ENCODE peak calls at places on chromosome 6, in six cellular contexts. M, X, O, S, B and V are unnamed samples.

GRCh38 chr6:22036267-22036666 is 260.6 kb downstream of the PRL start:
- DNase-seq in M (no peak), X (no peak), O (peak; percentile 74), S (no peak), B (no peak), V (peak; percentile 18)

GRCh38 chr6:132060591-132060990 is 109.4 kb upstream of the CCN2 start:
- DNase-seq in M (no peak), X (peak; percentile 86), O (peak; percentile 60), S (no peak), B (no peak), V (no peak)

GRCh38 chr6:139605350-139605749 is 230.9 kb upstream of the CITED2 start:
- DNase-seq in M (no peak), X (peak; percentile 72), O (peak; percentile 48), S (no peak), B (no peak), V (no peak)

GRCh38 chr6:29651413-29652197 is 5.3 kb upstream of the MOG start:
- DNase-seq in M (no peak), X (no peak), O (no peak), S (no peak), B (no peak), V (no peak)

GRCh38 chr6:16721977-16722376 is 39.3 kb downstream of the ATXN1 start:
- DNase-seq in M (no peak), X (no peak), O (peak; percentile 80), S (no peak), B (no peak), V (no peak)

GRCh38 chr6:49342410-49342809 is 120.6 kb downstream of the MMUT start:
- DNase-seq in M (no peak), X (no peak), O (no peak), S (no peak), B (no peak), V (no peak)

GRCh38 chr6:39835856-39836442 is 43.8 kb downstream of the DAAM2 start:
- DNase-seq in M (no peak), X (peak; percentile 33), O (no peak), S (no peak), B (peak; percentile 29), V (no peak)

GRCh38 chr6:14596410-14596809 is 478.8 kb downstream of the CD83 start:
- DNase-seq in M (no peak), X (peak; percentile 83), O (peak; percentile 93), S (no peak), B (peak; percentile 3), V (no peak)

GRCh38 chr6:109867970-109868358 is 110.1 kb upstream of the GPR6 start:
- DNase-seq in M (no peak), X (no peak), O (no peak), S (no peak), B (peak; percentile 71), V (no peak)

GRCh38 chr6:116954335-116954734 is 77.3 kb downstream of the RFX6 start:
- DNase-seq in M (no peak), X (no peak), O (no peak), S (no peak), B (no peak), V (no peak)

GRCh38 chr6:52388790-52389189 is 26.8 kb downstream of the PAQR8 start:
- DNase-seq in M (no peak), X (no peak), O (no peak), S (no peak), B (no peak), V (no peak)

GRCh38 chr6:106087548-106088325 is 1.6 kb downstream of the PRDM1 start:
- DNase-seq in M (no peak), X (peak; percentile 37), O (peak; percentile 60), S (no peak), B (no peak), V (no peak)

GRCh38 chr6:106085687-106085983 is 501 bp upstream of the PRDM1 start:
- DNase-seq in M (no peak), X (no peak), O (no peak), S (no peak), B (no peak), V (no peak)

GRCh38 chr6:106085984-106086832 is at the start of gene PRDM1:
- DNase-seq in M (peak; percentile 56), X (no peak), O (peak; percentile 96), S (peak; percentile 92), B (no peak), V (peak; percentile 84)

GRCh38 chr6:106092279-106092678 is 6.1 kb downstream of the PRDM1 start:
- DNase-seq in M (no peak), X (no peak), O (no peak), S (no peak), B (no peak), V (no peak)

DNA sequence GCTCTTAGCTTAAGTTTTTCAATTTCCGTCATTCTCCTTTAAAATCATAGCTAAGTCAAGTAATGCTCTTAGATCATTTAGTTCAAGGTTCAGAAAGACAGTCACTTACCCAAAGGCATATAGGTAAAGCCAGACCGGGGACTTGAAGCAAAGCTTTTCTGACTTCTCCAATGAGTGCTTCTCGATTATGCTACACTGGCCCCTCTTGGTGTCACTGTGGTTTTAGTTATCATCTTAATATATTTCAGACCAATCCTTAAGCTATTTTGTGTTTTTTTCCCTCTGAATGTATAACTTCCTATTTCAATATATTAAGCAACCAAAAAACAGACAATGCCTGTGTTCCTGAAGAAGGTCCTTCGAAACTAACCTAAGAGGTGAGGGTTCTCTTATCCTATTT is 3.8 kb downstream of the PRDM1 start:
- DNase-seq in M (no peak), X (no peak), O (no peak), S (no peak), B (no peak), V (no peak)
- TF ChIP-seq CTCF in M (no peak), X (peak; percentile 27), O (no peak), S (peak; percentile 4), B (peak; percentile 23), V (no peak)

GRCh38 chr6:112786801-112787200 is 439.7 kb downstream of the RFPL4B start:
- DNase-seq in M (no peak), X (no peak), O (no peak), S (no peak), B (no peak), V (no peak)

GRCh38 chr6:112780498-112781096 is 433.5 kb downstream of the RFPL4B start:
- DNase-seq in M (no peak), X (peak; percentile 83), O (peak; percentile 61), S (peak; percentile 41), B (no peak), V (peak; percentile 44)

GRCh38 chr6:112785408-112785807 is 438.3 kb downstream of the RFPL4B start:
- DNase-seq in M (no peak), X (no peak), O (no peak), S (no peak), B (no peak), V (no peak)

GRCh38 chr6:112781236-112781635 is 434.1 kb downstream of the RFPL4B start:
- DNase-seq in M (no peak), X (peak; percentile 57), O (peak; percentile 14), S (no peak), B (no peak), V (no peak)
- TF ChIP-seq CTCF in M (no peak), X (peak; percentile 53), O (no peak), S (peak; percentile 4), B (peak; percentile 19), V (no peak)

DNA sequence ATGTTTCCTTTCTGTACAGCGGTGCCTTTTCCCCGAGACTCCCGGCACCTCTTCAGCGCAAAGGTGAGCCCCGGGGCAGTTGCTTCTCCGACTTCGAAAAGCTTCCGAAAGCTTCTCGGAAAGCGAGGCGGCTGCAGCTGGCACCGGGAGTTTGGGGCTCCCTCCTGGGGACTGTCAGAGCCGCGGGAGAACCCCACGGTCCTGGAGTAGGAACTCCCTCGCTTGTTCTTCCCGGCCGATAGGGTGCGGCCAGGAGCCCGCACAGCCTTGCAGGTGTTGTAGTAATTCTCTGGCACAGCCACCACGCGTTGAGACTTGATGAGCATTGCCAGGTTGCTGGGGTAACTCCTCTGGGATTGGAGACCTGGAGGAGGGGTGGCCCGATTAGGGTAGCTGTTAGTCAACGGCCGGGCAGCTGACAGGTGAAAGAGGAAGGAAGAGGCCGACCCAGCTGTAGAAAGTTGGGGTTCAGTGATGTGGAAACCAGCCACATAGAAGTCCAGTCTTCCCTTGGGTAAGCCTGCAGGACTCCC is 708 bp downstream of the KDM1B start:
- DNase-seq in M (peak; percentile 41), X (peak; percentile 17), O (peak; percentile 93), S (peak; percentile 60), B (no peak), V (peak; percentile 67)
- TF ChIP-seq CTCF in M (peak; percentile 3), X (peak; percentile 57), O (peak; percentile 24), S (peak; percentile 29), B (peak; percentile 52), V (peak; percentile 15)

GRCh38 chr6:46016063-46016608 is 476 bp upstream of the CLIC5 start:
- DNase-seq in M (no peak), X (no peak), O (no peak), S (no peak), B (no peak), V (no peak)

GRCh38 chr6:46013639-46014038 is 2.0 kb downstream of the CLIC5 start:
- DNase-seq in M (no peak), X (no peak), O (no peak), S (no peak), B (no peak), V (no peak)

GRCh38 chr6:46015119-46015968 is at the start of gene CLIC5:
- DNase-seq in M (no peak), X (no peak), O (no peak), S (no peak), B (no peak), V (peak; percentile 70)

GRCh38 chr6:46014054-46014453 is 1.6 kb downstream of the CLIC5 start:
- DNase-seq in M (no peak), X (no peak), O (no peak), S (no peak), B (no peak), V (no peak)

DNA sequence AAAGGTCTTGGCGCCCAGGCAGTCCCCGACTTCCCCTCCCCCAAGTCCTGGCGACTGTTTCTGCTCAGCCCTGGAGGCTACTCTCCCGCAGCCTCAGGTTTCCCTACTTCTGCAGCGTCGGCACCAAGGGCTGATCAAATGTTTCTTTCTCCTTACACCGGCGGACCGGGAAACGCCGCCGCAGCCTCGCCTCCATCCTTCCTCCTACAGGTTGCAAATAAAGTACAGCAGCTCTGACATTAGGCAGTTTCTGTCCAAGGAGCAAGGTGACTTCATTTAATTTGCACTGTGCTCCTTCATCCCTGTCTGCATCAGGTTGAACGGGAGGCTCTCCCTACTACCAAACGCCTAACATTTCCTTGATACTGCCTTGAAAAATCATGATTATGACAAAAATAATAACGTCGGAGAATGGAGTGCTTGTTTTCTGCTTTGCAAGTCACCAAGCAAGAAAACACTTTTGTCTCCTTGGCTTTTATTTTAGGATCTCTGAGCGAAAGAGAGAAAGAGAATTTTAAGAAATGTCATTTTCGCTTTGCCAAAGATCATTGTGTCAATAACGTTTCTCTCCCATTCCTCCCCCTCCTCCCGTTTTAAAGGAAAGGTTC is 1.0 kb downstream of the CLIC5 start:
- DNase-seq in M (no peak), X (no peak), O (no peak), S (no peak), B (no peak), V (peak; percentile 30)
- TF ChIP-seq CTCF in M (no peak), X (peak; percentile 6), O (no peak), S (no peak), B (no peak), V (no peak)

DNA sequence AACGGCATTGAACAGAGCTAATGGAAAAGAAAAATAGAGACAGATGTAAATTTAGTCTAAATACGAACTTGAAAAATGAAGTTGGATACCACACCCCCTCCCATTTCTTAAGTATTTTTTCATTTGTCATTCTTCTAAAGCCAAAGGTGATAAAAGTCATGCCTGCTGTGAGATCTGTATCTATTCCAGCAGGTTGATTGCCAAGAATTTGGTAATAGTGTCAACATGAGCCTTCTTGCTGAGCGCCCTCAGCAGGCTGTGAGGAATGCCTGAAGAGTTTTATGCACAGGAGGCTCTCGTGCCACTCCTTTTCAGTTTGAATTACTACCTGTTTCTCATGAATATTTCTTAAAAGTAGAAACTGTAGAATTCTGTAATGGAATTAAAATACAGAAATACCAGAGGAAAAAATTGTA is 165.4 kb downstream of the QKI start:
- DNase-seq in M (no peak), X (no peak), O (peak; percentile 20), S (no peak), B (no peak), V (no peak)
- TF ChIP-seq CTCF in M (no peak), X (peak; percentile 23), O (no peak), S (no peak), B (peak; percentile 13), V (no peak)